ENCODE peak calls at places on chromosomes 3 and 15, in four cellular contexts. A, U, L and N are unnamed samples.

GRCh38 chr3:121557426-121557934 is 10.3 kb upstream of the ARGFX start:
- DNase-seq in A (no peak), U (no peak), L (no peak), N (no peak)

GRCh38 chr3:149592758-149593240 is 65.0 kb downstream of the WWTR1 start:
- DNase-seq in A (no peak), U (no peak), L (no peak), N (no peak)

GRCh38 chr15:61314443-61314842 is 85.3 kb upstream of the RORA start:
- DNase-seq in A (no peak), U (peak), L (no peak), N (no peak)

GRCh38 chr15:85752591-85752990 is 42.1 kb downstream of the KLHL25 start:
- DNase-seq in A (no peak), U (no peak), L (no peak), N (no peak)

GRCh38 chr15:96274087-96274440 is 56.4 kb upstream of the NR2F2 start:
- DNase-seq in A (no peak), U (no peak), L (no peak), N (no peak)

GRCh38 chr3:124885466-124886167 is 1.5 kb downstream of the ITGB5 start:
- DNase-seq in A (no peak), U (peak), L (no peak), N (peak)

GRCh38 chr3:82461049-82461889 is 699.8 kb upstream of the GBE1 start:
- DNase-seq in A (no peak), U (no peak), L (no peak), N (no peak)

GRCh38 chr3:30628188-30628930 is 22.0 kb downstream of the TGFBR2 start:
- DNase-seq in A (no peak), U (no peak), L (no peak), N (no peak)

GRCh38 chr3:25404569-25404968 is 23.5 kb upstream of the RARB start:
- DNase-seq in A (no peak), U (no peak), L (no peak), N (no peak)
- H3K4me3 ChIP-seq in A (no peak), U (no peak), L (no peak), N (no peak)

DNA sequence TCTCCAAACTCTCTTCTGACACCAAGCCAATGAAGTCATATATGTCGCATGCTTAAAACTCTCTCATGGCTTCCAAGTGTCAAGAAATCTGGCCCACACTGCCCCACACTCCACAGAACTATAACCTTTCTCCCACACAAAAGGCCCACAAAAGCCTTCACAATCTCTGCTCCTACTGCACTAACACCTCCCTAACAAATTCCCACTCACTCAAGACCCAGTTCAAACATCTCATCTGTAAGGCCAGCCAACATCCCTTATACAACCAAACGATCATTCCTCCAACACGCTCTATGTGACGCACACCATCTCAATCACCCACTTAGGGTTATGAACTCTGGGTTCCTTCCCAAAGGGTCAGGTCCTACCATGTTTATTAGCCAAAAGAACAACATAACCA is 13.5 kb downstream of the TBC1D2B start:
- DNase-seq in A (no peak), U (no peak), L (no peak), N (peak)
- H3K4me3 ChIP-seq in A (no peak), U (no peak), L (no peak), N (no peak)

DNA sequence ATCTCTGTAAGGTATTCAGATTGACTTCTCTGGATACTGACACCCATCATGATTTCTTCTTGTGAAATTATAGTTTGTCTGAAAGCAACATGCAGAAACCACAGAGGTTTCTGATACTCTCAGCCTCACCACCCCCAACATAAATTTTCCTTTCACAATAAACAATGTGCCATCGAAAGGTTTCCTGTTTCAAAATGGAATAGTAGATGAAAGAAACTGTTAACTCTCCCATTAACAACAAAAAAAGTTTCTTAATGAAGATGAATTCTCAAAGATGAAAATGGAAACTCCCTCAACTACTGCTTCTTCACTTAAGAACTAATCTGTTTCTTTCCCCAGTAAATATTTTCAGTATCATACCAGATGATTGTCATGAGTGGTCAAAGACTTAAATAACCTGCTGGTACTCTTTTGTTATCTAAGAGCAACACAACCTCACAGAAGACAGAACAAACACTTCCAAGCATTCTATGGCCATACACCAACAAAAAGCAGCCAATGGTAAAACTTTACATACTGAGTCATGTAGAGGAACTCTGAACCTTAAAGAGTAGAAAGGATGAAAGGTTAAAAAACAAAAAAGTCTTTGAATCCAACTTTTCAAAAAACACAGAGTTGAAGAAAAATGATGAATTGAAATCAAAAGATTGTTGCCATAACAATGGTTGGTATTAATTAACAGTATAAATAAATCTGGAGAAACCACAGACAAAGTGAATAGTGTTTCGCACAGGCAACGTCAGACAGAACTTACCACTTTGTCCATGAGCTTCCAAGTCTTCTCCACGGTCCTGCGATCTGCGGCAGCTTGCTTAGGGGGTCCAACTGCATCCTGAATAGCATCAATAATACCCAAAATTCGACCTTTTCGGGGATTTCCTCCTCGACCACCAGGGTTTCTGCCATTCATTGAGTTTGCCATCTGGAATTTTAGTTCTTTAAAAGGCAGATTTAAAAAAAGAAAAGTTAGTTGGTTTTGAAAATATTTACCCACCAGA is 1.9 kb downstream of the CBLB start:
- DNase-seq in A (no peak), U (no peak), L (peak), N (peak)
- H3K4me3 ChIP-seq in A (peak), U (peak), L (no peak), N (peak)

GRCh38 chr3:40872562-40872961 is 326.7 kb upstream of the CTNNB1 start:
- DNase-seq in A (no peak), U (no peak), L (no peak), N (no peak)
- H3K4me3 ChIP-seq in A (no peak), U (no peak), L (no peak), N (no peak)

DNA sequence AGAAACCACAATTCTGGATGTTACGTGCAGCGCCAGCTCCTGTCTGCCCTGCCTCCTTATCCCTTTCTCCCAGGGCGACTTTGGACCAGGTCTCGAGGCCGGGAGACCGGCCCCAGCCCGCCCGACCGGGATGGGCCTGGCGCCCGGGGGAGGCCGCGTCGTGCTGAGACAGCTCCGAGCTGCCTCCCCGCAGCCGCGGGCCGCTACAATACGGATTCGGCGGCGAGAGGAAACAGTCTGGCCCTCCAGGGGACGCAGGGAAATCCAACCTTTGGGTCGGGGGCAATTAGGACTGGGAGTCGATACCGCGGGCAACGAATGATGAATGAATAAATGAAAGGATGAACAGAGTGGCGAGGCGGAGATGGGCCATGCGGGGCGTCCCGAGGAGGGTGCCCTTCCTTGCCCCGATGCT is 535 bp downstream of the GRAMD2A start:
- DNase-seq in A (no peak), U (no peak), L (no peak), N (no peak)
- H3K4me3 ChIP-seq in A (peak), U (peak), L (no peak), N (peak)

GRCh38 chr3:14773691-14774128 is 45.1 kb upstream of the FGD5 start:
- DNase-seq in A (no peak), U (no peak), L (no peak), N (no peak)
- H3K4me3 ChIP-seq in A (no peak), U (no peak), L (no peak), N (no peak)

DNA sequence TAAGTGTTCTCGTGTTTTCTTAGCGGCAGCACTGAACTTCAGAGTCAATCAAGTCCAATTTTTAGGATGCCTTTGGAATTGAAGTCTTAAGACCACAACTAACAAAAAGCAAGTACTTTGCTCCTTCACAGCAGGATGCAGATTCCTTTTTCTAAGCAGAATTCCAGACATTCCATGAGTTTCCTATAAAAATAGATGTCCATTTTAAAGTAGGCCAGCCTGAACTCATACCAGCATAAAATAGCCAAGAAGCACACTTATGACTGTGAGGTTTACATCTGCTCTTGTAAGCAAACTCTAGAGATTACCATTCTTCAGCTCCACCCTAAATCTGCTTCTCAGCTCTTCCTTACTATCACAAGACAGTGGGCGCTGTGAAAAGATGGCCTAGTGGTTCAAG is 85.8 kb downstream of the THBS1 start:
- DNase-seq in A (no peak), U (no peak), L (no peak), N (peak)
- H3K4me3 ChIP-seq in A (no peak), U (no peak), L (no peak), N (no peak)